ENCODE peak calls at places on chromosome 20, in four cellular contexts. G is natural killer cell, D is neural crest cell, R is omental fat pad. W is an unnamed sample.

GRCh38 chr20:23335521-23335920 is 15.1 kb upstream of the NXT1 start:
- DNase-seq in G (no peak), D (no peak), R (no peak), W (no peak)

GRCh38 chr20:37380864-37381579 is 35.1 kb downstream of the SRC start:
- DNase-seq in G (no peak), D (no peak), R (no peak), W (no peak)

GRCh38 chr20:3276400-3277015 is 37.5 kb upstream of the SLC4A11 start:
- DNase-seq in G (no peak), D (no peak), R (no peak), W (no peak)

GRCh38 chr20:208937-209566 is 18.0 kb upstream of the DEFB129 start:
- DNase-seq in G (no peak), D (no peak), R (no peak), W (no peak)

GRCh38 chr20:14415492-14415891 is 78.1 kb upstream of the FLRT3 start:
- DNase-seq in G (no peak), D (no peak), R (no peak), W (no peak)

GRCh38 chr20:21017381-21018085 is 88.6 kb downstream of the LINC00237 start:
- DNase-seq in G (no peak), D (no peak), R (no peak), W (no peak)

GRCh38 chr20:6397115-6397514 is 274.3 kb upstream of the FERMT1 start:
- DNase-seq in G (no peak), D (no peak), R (no peak), W (no peak)

GRCh38 chr20:42492285-42492684 is 697.4 kb downstream of the PTPRT start:
- DNase-seq in G (no peak), D (no peak), R (no peak), W (no peak)

GRCh38 chr20:8386991-8387390 is 254.9 kb downstream of the PLCB1 start:
- DNase-seq in G (no peak), D (no peak), R (no peak), W (no peak)

GRCh38 chr20:50460608-50461268 is 49.4 kb upstream of the PTPN1 start:
- DNase-seq in G (peak), D (peak), R (peak), W (peak)

GRCh38 chr20:33672426-33673114 is 1.7 kb downstream of the NECAB3 start:
- DNase-seq in G (no peak), D (no peak), R (no peak), W (no peak)

GRCh38 chr20:17538517-17539170 is 7.5 kb upstream of the BFSP1 start:
- DNase-seq in G (no peak), D (no peak), R (no peak), W (no peak)

GRCh38 chr20:2617099-2617714 is 35.2 kb upstream of the NOP56 start:
- DNase-seq in G (no peak), D (no peak), R (no peak), W (no peak)

GRCh38 chr20:50930139-50931047 is 844 bp downstream of the ADNP start:
- DNase-seq in G (no peak), D (peak), R (no peak), W (peak)

GRCh38 chr20:42639140-42639539 is 550.6 kb downstream of the PTPRT start:
- DNase-seq in G (no peak), D (no peak), R (no peak), W (no peak)

GRCh38 chr20:37559312-37560027 is 31.8 kb upstream of the BLCAP start:
- DNase-seq in G (no peak), D (no peak), R (no peak), W (no peak)

GRCh38 chr20:20820104-20820503 is 107.7 kb upstream of the RALGAPA2 start:
- DNase-seq in G (no peak), D (peak), R (no peak), W (peak)

GRCh38 chr20:35729283-35729807 is 12.7 kb downstream of the RBM39 start:
- DNase-seq in G (no peak), D (no peak), R (no peak), W (no peak)

GRCh38 chr20:59661141-59661540 is 56.8 kb downstream of the PHACTR3 start:
- DNase-seq in G (no peak), D (no peak), R (no peak), W (no peak)

GRCh38 chr20:37228656-37229055 is 33.0 kb downstream of the GHRH start:
- DNase-seq in G (no peak), D (no peak), R (no peak), W (no peak)

GRCh38 chr20:11502051-11502450 is 415.6 kb upstream of the BTBD3 start:
- DNase-seq in G (no peak), D (no peak), R (no peak), W (no peak)

GRCh38 chr20:10619427-10619826 is 54.4 kb downstream of the JAG1 start:
- DNase-seq in G (no peak), D (no peak), R (no peak), W (no peak)

GRCh38 chr20:46704714-46705377 is 4.6 kb upstream of the SLC2A10 start:
- DNase-seq in G (no peak), D (no peak), R (no peak), W (no peak)

GRCh38 chr20:4243071-4243470 is 227.7 kb upstream of the RNF24 start:
- DNase-seq in G (no peak), D (peak), R (no peak), W (no peak)

GRCh38 chr20:37501940-37502339 is 19.1 kb upstream of the NNAT start:
- DNase-seq in G (no peak), D (no peak), R (no peak), W (no peak)

GRCh38 chr20:3786126-3786484 is 435 bp downstream of the CENPB start:
- DNase-seq in G (no peak), D (no peak), R (no peak), W (no peak)

GRCh38 chr20:34066476-34067090 is 45.5 kb downstream of the EIF2S2 start:
- DNase-seq in G (no peak), D (no peak), R (no peak), W (no peak)

GRCh38 chr20:17825251-17825691 is 125.5 kb downstream of the BANF2 start:
- DNase-seq in G (no peak), D (no peak), R (no peak), W (no peak)

GRCh38 chr20:22403860-22404608 is 180.3 kb downstream of the FOXA2 start:
- DNase-seq in G (no peak), D (no peak), R (no peak), W (no peak)

GRCh38 chr20:19207541-19207940 is 4.9 kb upstream of the SLC24A3 start:
- DNase-seq in G (no peak), D (no peak), R (no peak), W (no peak)

GRCh38 chr20:32585519-32586127 is 490 bp upstream of the NOL4L start:
- DNase-seq in G (no peak), D (no peak), R (no peak), W (no peak)

GRCh38 chr20:5557123-5557522 is 193.1 kb upstream of the SHLD1 start:
- DNase-seq in G (peak), D (peak), R (no peak), W (no peak)

GRCh38 chr20:45765307-45765910 is 26.3 kb downstream of the WFDC3 start:
- DNase-seq in G (no peak), D (no peak), R (no peak), W (no peak)

GRCh38 chr20:2874456-2874855 is 1.2 kb downstream of the PTPRA start:
- DNase-seq in G (no peak), D (no peak), R (no peak), W (no peak)

GRCh38 chr20:50528129-50528528 is 17.9 kb downstream of the PTPN1 start:
- DNase-seq in G (no peak), D (no peak), R (no peak), W (no peak)

GRCh38 chr20:16346956-16347355 is 226.3 kb downstream of the KIF16B start:
- DNase-seq in G (no peak), D (no peak), R (no peak), W (no peak)

GRCh38 chr20:57335392-57335791 is 5.8 kb downstream of the SPO11 start:
- DNase-seq in G (no peak), D (no peak), R (no peak), W (no peak)

DNA sequence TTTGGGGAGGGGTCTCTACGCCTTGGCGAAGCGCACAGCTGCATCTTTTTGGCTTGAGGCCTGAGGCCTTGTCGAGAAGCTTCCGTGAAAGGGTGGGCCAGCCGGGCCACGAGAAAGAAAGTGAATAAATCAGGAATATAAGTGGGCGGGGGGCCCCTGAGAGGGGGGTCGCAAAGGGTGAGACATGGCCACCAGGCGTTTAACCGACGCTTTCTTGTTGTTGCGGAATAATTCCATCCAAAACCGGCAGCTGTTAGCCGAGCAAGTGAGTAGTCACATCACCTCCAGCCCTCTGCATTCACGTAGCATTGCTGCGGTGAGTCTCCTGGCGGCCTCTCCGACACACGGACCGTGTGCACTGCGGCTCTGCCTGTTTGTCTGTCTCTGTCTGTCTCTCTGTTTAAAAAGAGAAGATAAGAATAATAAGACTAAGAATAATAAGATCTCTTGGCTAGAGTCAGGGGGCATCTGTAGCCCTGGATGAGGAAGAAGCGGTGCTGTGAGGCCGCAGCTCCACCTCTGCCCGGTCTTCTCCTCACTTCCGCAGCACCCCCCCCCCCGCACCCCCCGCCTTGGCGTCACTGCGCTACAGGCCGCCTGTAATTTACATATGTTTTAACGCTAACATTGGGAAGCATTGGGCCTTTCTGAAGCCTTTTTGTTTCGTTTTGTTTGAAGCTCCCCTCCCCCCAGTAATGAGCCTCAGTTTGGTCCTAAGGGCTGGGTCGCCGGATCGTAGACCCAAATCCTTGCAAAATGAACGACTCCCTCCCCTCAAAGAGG is 931 bp downstream of the STX16 start:
- DNase-seq in G (peak), D (no peak), R (no peak), W (no peak)
- TF ChIP-seq CTCF in G (no peak), D (peak), R (no peak), W (no peak)

DNA sequence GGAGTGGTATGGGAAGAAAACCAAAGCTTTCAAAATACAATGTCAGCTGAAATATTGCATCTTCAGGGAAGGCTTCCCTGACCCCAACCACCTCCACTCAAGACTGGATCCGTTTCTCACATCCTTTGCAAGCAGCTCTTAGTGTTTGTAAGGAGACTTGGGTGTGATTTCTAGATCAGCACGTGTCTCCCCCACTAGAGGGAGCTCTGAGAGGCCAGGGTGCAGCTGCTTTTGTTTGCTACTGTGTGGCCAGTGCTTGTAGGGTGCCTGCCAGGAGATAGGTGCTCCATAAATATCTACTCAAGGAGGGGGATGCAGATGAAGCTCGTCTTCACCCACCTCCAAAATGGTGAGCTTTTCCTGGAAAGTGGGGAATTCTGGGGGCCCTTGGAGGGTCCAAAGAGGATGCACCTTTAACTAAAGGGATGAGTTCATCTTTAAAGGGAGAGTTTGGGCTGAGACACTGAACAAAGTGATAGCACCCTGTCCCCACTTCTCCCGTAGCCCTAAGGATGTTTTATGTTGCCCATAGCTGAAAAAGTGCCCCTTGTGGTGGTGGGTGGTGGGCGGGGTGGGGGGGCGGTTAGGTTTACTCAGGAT is 52.6 kb upstream of the MAFB start:
- DNase-seq in G (peak), D (peak), R (no peak), W (no peak)
- TF ChIP-seq CTCF in G (peak), D (peak), R (no peak), W (peak)

GRCh38 chr20:64223526-64224067 is 32.0 kb upstream of the PCMTD2 start:
- DNase-seq in G (no peak), D (peak), R (no peak), W (peak)

GRCh38 chr20:64222851-64223525 is 32.6 kb upstream of the PCMTD2 start:
- DNase-seq in G (no peak), D (no peak), R (no peak), W (no peak)

GRCh38 chr20:64225828-64226598 is 29.5 kb upstream of the PCMTD2 start:
- DNase-seq in G (no peak), D (no peak), R (no peak), W (no peak)

GRCh38 chr20:64225166-64225595 is 30.4 kb upstream of the PCMTD2 start:
- DNase-seq in G (no peak), D (no peak), R (no peak), W (no peak)

GRCh38 chr20:64224344-64225165 is 31.0 kb upstream of the PCMTD2 start:
- DNase-seq in G (no peak), D (no peak), R (no peak), W (no peak)
- TF ChIP-seq CTCF in G (no peak), D (no peak), R (no peak), W (no peak)

DNA sequence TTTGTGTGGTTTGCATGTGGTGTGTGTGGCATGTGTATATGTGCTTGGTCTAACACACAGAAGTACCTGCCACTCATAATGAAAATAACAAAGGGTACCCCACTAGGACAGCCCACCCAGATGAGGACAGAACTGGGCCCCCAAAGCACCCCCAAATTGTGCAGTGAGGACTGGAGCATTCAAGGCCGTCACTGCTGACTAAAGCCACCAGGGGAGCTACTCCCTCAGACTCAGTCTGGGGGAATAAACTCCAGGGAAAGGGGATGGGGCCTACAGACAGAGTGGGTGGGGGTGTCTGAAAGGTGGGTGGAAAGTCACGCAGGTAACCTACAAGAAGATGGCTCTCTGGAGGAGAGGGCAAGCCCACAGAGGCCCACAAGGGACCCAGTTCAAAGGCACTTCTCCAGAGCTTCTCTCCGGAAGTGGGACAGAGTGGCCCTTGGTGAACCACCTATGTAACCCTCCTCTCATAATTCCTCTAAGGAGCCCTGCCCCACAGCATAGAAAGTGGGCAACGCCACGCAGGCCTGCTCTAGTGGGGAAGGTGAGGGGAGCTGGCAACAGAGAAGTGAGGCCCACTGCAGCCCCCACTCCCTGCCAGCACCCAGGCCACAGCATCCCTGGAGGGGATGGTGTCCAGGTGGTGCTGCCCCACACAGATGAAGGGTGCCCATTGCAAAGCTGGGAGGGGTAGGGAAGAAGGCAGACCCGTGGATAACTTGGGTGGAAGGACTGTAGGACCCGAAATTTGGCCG is 122.8 kb upstream of the MAFB start:
- DNase-seq in G (no peak), D (no peak), R (no peak), W (no peak)
- TF ChIP-seq CTCF in G (no peak), D (no peak), R (no peak), W (peak)

GRCh38 chr20:54103762-54104600 is 33.6 kb upstream of the BCAS1 start:
- DNase-seq in G (no peak), D (no peak), R (no peak), W (no peak)
- TF ChIP-seq CTCF in G (peak), D (no peak), R (no peak), W (peak)

W was measured in progenitor cell of endocrine pancreas.